ENCODE peak calls at places on chromosomes 4 and X, in four cellular contexts. G, B, K and S are unnamed samples.

GRCh38 chr4:31106419-31106818 is 386.2 kb downstream of the PCDH7 start:
- DNase-seq in G (no peak), B (no peak), K (no peak), S (no peak)

GRCh38 chr4:152229782-152230289 is 306.1 kb downstream of the FBXW7 start:
- DNase-seq in G (no peak), B (no peak), K (no peak), S (no peak)

GRCh38 chr4:152243890-152244595 is 291.8 kb downstream of the FBXW7 start:
- DNase-seq in G (no peak), B (no peak), K (no peak), S (no peak)

GRCh38 chr4:1988327-1988724 is 20.4 kb downstream of the NELFA start:
- DNase-seq in G (no peak), B (no peak), K (no peak), S (no peak)

GRCh38 chr4:140893939-140894338 is 137.8 kb upstream of the TBC1D9 start:
- DNase-seq in G (no peak), B (no peak), K (no peak), S (no peak)

GRCh38 chr4:78661923-78662521 is 110.5 kb downstream of the ANXA3 start:
- DNase-seq in G (no peak), B (peak), K (peak), S (no peak)

GRCh38 chr4:165384608-165385007 is 5.8 kb downstream of the CPE start:
- DNase-seq in G (no peak), B (peak), K (no peak), S (no peak)

GRCh38 chr4:176774852-176775251 is 17.9 kb downstream of the VEGFC start:
- DNase-seq in G (no peak), B (no peak), K (no peak), S (no peak)

GRCh38 chrX:10190367-10190766 is 33.6 kb downstream of the CLCN4 start:
- DNase-seq in G (peak), B (peak), K (no peak), S (peak)

GRCh38 chr4:42708625-42709024 is 51.7 kb upstream of the ATP8A1 start:
- DNase-seq in G (no peak), B (no peak), K (no peak), S (no peak)

GRCh38 chr4:184782731-184783472 is 42.9 kb downstream of the ACSL1 start:
- DNase-seq in G (no peak), B (no peak), K (no peak), S (no peak)

GRCh38 chr4:188329526-188329925 is 190.3 kb downstream of the TRIML1 start:
- DNase-seq in G (no peak), B (peak), K (no peak), S (no peak)

GRCh38 chrX:44343412-44343942 is at the start of gene EFHC2:
- DNase-seq in G (peak), B (no peak), K (no peak), S (no peak)

GRCh38 chrX:149881081-149881711 is at the start of gene MAGEA8:
- DNase-seq in G (peak), B (no peak), K (no peak), S (no peak)
- TF ChIP-seq BHLHE40 in G (no peak), B (no peak), K (no peak), S (no peak)

GRCh38 chr4:26377352-26378311 is 56.8 kb downstream of the RBPJ start:
- DNase-seq in G (no peak), B (no peak), K (no peak), S (no peak)

GRCh38 chr4:26372076-26372475 is 51.3 kb downstream of the RBPJ start:
- DNase-seq in G (no peak), B (no peak), K (no peak), S (no peak)

GRCh38 chr4:26372525-26373172 is 51.8 kb downstream of the RBPJ start:
- DNase-seq in G (peak), B (peak), K (peak), S (peak)

GRCh38 chr4:26379837-26380236 is 59.0 kb downstream of the RBPJ start:
- DNase-seq in G (no peak), B (no peak), K (no peak), S (no peak)

DNA sequence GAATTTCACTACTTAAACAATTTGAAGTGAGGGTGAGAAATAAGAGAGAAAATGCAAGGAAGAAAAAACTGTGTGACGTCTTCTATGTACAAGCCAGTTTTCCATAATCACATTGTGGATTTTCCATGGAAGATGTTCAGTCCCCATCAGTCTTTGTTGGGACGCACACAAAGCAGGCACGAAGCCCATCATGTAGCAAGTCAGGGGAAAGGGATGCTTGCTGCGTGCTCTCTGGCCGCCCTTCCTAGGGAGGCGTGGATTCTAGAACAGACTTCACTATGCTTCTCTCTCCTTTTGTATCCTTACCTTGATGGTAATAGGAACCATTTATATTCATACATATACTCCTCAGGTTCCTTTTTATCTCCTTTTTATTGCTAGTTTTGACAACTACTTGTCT is 54.8 kb downstream of the RBPJ start:
- DNase-seq in G (no peak), B (no peak), K (no peak), S (no peak)
- TF ChIP-seq FOXM1 in G (no peak), B (no peak), K (no peak), S (no peak)

GRCh38 chr4:3285558-3286334 is 7.1 kb upstream of the RGS12 start:
- DNase-seq in G (no peak), B (peak), K (no peak), S (no peak)
- TF ChIP-seq BHLHE40 in G (no peak), B (no peak), K (peak), S (no peak)

GRCh38 chr4:139223682-139224317 is 46.8 kb upstream of the ELF2 start:
- DNase-seq in G (peak), B (no peak), K (no peak), S (no peak)
- TF ChIP-seq FOXM1 in G (no peak), B (no peak), K (no peak), S (no peak)

GRCh38 chr4:27176400-27176799 is 315.8 kb downstream of the STIM2 start:
- DNase-seq in G (peak), B (peak), K (no peak), S (peak)
- TF ChIP-seq BHLHE40 in G (no peak), B (no peak), K (no peak), S (no peak)

GRCh38 chrX:3820170-3820569 is 106.7 kb upstream of the PRKX start:
- DNase-seq in G (no peak), B (no peak), K (no peak), S (no peak)
- TF ChIP-seq FOXM1 in G (no peak), B (no peak), K (no peak), S (no peak)

GRCh38 chr4:17763931-17764330 is 17.5 kb downstream of the FAM184B start:
- DNase-seq in G (no peak), B (no peak), K (no peak), S (no peak)
- TF ChIP-seq BHLHE40 in G (no peak), B (no peak), K (no peak), S (no peak)

GRCh38 chrX:17597836-17598434 is 139.4 kb upstream of the SCML1 start:
- DNase-seq in G (no peak), B (no peak), K (no peak), S (no peak)
- TF ChIP-seq FOXM1 in G (no peak), B (no peak), K (no peak), S (no peak)